ENCODE peak calls at places on chromosome 7, in eight cellular contexts. V, P, L, D, T, E, U and H are unnamed samples.

GRCh38 chr7:4791738-4792536 is 16.5 kb downstream of the AP5Z1 start:
- DNase-seq in P (peak), V (peak), U (no peak), T (peak), D (no peak), L (no peak), E (no peak), H (peak)

GRCh38 chr7:96548664-96549063 is 161.0 kb downstream of the SEM1 start:
- DNase-seq in T (no peak), L (no peak), V (no peak), E (no peak), U (no peak), D (no peak), P (no peak), H (no peak)

GRCh38 chr7:44408596-44408995 is 81.9 kb downstream of the NUDCD3 start:
- DNase-seq in T (no peak), L (no peak), V (peak), D (no peak), E (no peak), U (no peak), P (peak), H (no peak)

GRCh38 chr7:45670717-45671116 is 96.5 kb downstream of the ADCY1 start:
- DNase-seq in E (no peak), U (peak), D (peak), V (no peak), T (no peak), P (no peak), L (no peak), H (no peak)

GRCh38 chr7:83643754-83644153 is 5.2 kb downstream of the SEMA3E start:
- DNase-seq in V (no peak), L (no peak), D (no peak), U (no peak), E (no peak), T (no peak), P (no peak), H (no peak)

GRCh38 chr7:2639994-2640830 is 8.4 kb downstream of the TTYH3 start:
- DNase-seq in U (no peak), L (no peak), P (no peak), E (no peak), V (no peak), D (no peak), T (no peak), H (no peak)

GRCh38 chr7:100033526-100033925 is 16.0 kb upstream of the ZSCAN21 start:
- DNase-seq in D (no peak), T (no peak), L (no peak), P (no peak), U (no peak), E (no peak), V (no peak), H (no peak)

GRCh38 chr7:63028376-63029206 is 970.1 kb upstream of the ZNF722 start:
- DNase-seq in L (no peak), T (no peak), U (peak), D (peak), E (no peak), P (no peak), V (no peak), H (no peak)

GRCh38 chr7:51180092-51180491 is 136.5 kb downstream of the COBL start:
- DNase-seq in T (no peak), E (no peak), U (no peak), P (no peak), D (no peak), L (no peak), V (no peak), H (no peak)

GRCh38 chr7:30306977-30307376 is 22.6 kb downstream of the ZNRF2 start:
- DNase-seq in P (no peak), E (no peak), T (no peak), L (no peak), U (no peak), V (no peak), D (no peak), H (no peak)

GRCh38 chr7:17069146-17069545 is 187.4 kb upstream of the AGR3 start:
- DNase-seq in P (no peak), T (no peak), V (no peak), L (no peak), D (no peak), E (no peak), U (no peak), H (peak)

GRCh38 chr7:77910124-77910523 is 111.6 kb downstream of the PHTF2 start:
- DNase-seq in T (no peak), E (no peak), U (no peak), V (no peak), D (no peak), L (no peak), P (no peak), H (no peak)
- TF ChIP-seq CTCF in T (no peak), E (no peak), U (no peak), V (no peak), D (peak), L (no peak), P (peak), H (no peak)

GRCh38 chr7:139771001-139771956 is 6.5 kb downstream of the HIPK2 start:
- DNase-seq in L (no peak), E (no peak), D (no peak), T (peak), V (peak), P (peak), U (no peak), H (peak)
- H3K4me3 ChIP-seq in L (no peak), E (peak), D (no peak), T (peak), V (no peak), P (peak), U (no peak), H (no peak)

GRCh38 chr7:1193593-1194424 is 33.8 kb upstream of the ZFAND2A start:
- DNase-seq in E (no peak), T (peak), U (no peak), V (peak), L (peak), D (no peak), P (peak), H (peak)
- TF ChIP-seq CTCF in E (peak), T (peak), U (no peak), V (peak), L (peak), D (peak), P (peak), H (peak)

GRCh38 chr7:35260254-35260653 is 6.4 kb upstream of the TBX20 start:
- DNase-seq in U (no peak), E (no peak), D (no peak), L (no peak), V (no peak), P (no peak), T (no peak), H (no peak)

GRCh38 chr7:35258125-35258890 is 4.4 kb upstream of the TBX20 start:
- DNase-seq in V (no peak), P (no peak), T (no peak), E (no peak), U (no peak), L (no peak), D (no peak), H (no peak)

GRCh38 chr7:35261041-35261440 is 7.1 kb upstream of the TBX20 start:
- DNase-seq in D (no peak), V (no peak), U (no peak), E (no peak), L (no peak), T (no peak), P (no peak), H (no peak)

GRCh38 chr7:35258891-35259537 is 5.1 kb upstream of the TBX20 start:
- DNase-seq in E (no peak), D (no peak), V (no peak), L (no peak), T (no peak), P (no peak), U (no peak), H (no peak)

DNA sequence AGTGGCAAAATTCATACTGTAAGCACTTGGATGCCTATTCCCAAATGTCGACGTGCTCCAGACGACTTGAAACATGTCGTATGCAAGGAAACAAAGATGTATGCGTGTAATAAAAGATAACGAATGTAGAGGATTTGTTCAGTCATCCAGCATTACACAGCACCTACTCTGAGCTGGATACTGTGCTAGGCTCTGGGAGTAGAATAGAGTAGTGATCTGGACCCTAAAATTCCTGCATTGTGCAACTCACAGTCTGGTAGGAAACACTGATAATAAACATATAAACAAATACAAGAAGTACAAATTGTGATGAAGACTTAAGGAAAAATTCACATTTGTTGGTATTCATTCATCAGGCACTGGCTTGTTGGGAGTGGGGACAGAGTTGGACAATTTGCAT is 5.7 kb upstream of the TBX20 start:
- DNase-seq in T (no peak), D (no peak), V (peak), E (no peak), L (no peak), U (no peak), P (no peak), H (no peak)
- H3K4me3 ChIP-seq in T (no peak), D (peak), V (no peak), E (no peak), L (no peak), U (no peak), P (no peak), H (no peak)

GRCh38 chr7:12684186-12684585 is 3.2 kb upstream of the ARL4A start:
- DNase-seq in E (no peak), T (no peak), L (no peak), V (no peak), U (no peak), P (no peak), D (no peak), H (no peak)

GRCh38 chr7:12684733-12685132 is 2.7 kb upstream of the ARL4A start:
- DNase-seq in P (no peak), U (no peak), L (no peak), D (no peak), E (no peak), T (no peak), V (no peak), H (peak)

GRCh38 chr7:12686234-12686893 is 1.1 kb upstream of the ARL4A start:
- DNase-seq in P (peak), E (peak), U (peak), L (peak), T (peak), D (peak), V (peak), H (peak)

GRCh38 chr7:12686894-12687212 is 580 bp upstream of the ARL4A start:
- DNase-seq in T (no peak), P (no peak), E (no peak), L (no peak), U (no peak), D (no peak), V (no peak), H (no peak)

GRCh38 chr7:12685550-12685949 is 1.9 kb upstream of the ARL4A start:
- DNase-seq in V (peak), D (peak), L (no peak), P (peak), T (peak), E (no peak), U (no peak), H (peak)
- TF ChIP-seq CTCF in V (peak), D (peak), L (peak), P (peak), T (peak), E (peak), U (peak), H (no peak)

GRCh38 chr7:75045881-75046280 is 27.7 kb downstream of the RCC1L start:
- DNase-seq in L (no peak), T (no peak), P (no peak), U (no peak), V (no peak), D (no peak), E (no peak), H (no peak)
- H3K4me3 ChIP-seq in L (no peak), T (no peak), P (no peak), U (no peak), V (no peak), D (no peak), E (no peak), H (no peak)